ENCODE peak calls at places on chromosomes 2 and 18, in six cellular contexts. Y is spleen, D is K562, X is breast epithelium, Z is HCT116, E is H1. C is an unnamed sample.

GRCh38 chr2:72115361-72116080 is 32.1 kb downstream of the CYP26B1 start:
- DNase-seq in Z (peak), X (peak), E (no peak), Y (no peak), D (no peak), C (peak)

GRCh38 chr18:25737710-25738251 is 352.6 kb downstream of the SS18 start:
- DNase-seq in D (no peak), E (no peak), Z (peak), Y (no peak), X (no peak), C (no peak)

GRCh38 chr2:18932864-18933263 is 343.5 kb upstream of the NT5C1B start:
- DNase-seq in Y (no peak), X (no peak), D (no peak), Z (no peak), E (no peak), C (no peak)

GRCh38 chr18:63882333-63883141 is 5.0 kb upstream of the SERPINB2 start:
- DNase-seq in Z (peak), E (no peak), X (no peak), D (no peak), Y (no peak), C (no peak)

GRCh38 chr2:102439065-102439695 is 16.2 kb downstream of the IL18RAP start:
- DNase-seq in E (no peak), D (no peak), Y (no peak), X (no peak), Z (no peak), C (no peak)

GRCh38 chr2:85996591-85996990 is 107.8 kb upstream of the ST3GAL5 start:
- DNase-seq in Y (peak), Z (no peak), D (peak), E (no peak), X (peak), C (no peak)

GRCh38 chr2:31037058-31037457 is 101.2 kb downstream of the GALNT14 start:
- DNase-seq in E (no peak), Y (no peak), Z (no peak), D (no peak), X (no peak), C (no peak)

GRCh38 chr18:50934545-50935211 is 33.2 kb upstream of the ELAC1 start:
- DNase-seq in X (no peak), Z (no peak), E (no peak), Y (no peak), D (no peak), C (no peak)

GRCh38 chr2:20225294-20226151 is 593 bp upstream of the SDC1 start:
- DNase-seq in Y (peak), D (peak), X (peak), E (peak), Z (peak), C (peak)

GRCh38 chr2:195269220-195269619 is 387.8 kb upstream of the SLC39A10 start:
- DNase-seq in Y (no peak), Z (no peak), E (no peak), X (no peak), D (no peak), C (no peak)

GRCh38 chr2:228181098-228182019 is at the start of gene SPHKAP:
- DNase-seq in Y (peak), E (peak), Z (no peak), D (no peak), X (no peak), C (no peak)

GRCh38 chr18:22822024-22822423 is 111.1 kb upstream of the RBBP8 start:
- DNase-seq in E (no peak), Z (peak), X (no peak), D (no peak), Y (no peak), C (peak)

GRCh38 chr2:127906206-127906926 is 20.6 kb upstream of the AMMECR1L start:
- DNase-seq in E (peak), D (peak), Z (no peak), Y (peak), X (no peak), C (no peak)

GRCh38 chr2:164784376-164784775 is 57.2 kb downstream of the COBLL1 start:
- DNase-seq in Y (no peak), E (no peak), D (no peak), Z (no peak), X (no peak), C (no peak)

GRCh38 chr2:236848467-236848866 is 237.2 kb upstream of the COPS8 start:
- DNase-seq in Z (no peak), E (no peak), Y (no peak), X (no peak), D (no peak), C (no peak)

DNA sequence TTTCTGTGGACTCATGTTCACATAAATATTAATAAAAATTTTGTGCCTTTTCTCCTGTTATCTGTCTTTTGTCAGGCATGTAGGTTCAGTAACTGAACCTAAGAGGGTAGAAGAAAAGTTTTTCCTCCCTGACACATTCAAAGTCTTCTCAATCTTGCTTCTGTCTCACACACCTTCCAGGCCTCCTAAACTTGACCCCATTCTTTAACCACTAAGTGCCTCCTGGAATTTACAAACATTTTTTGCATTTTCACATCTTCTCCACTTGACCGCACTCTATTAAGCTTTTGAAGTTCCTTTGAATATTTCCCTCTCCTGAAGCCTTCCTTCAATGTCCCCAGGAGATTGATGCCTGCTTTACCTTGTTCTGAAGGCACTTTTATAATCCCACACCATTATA is 184.9 kb upstream of the KLHL29 start:
- DNase-seq in X (no peak), Z (no peak), E (no peak), D (no peak), Y (no peak), C (no peak)
- TF ChIP-seq POLR2A in X (no peak), Z (no peak), E (no peak), D (no peak), Y (no peak), C (no peak)

GRCh38 chr2:64228126-64228678 is 84.0 kb upstream of the PELI1 start:
- DNase-seq in Z (peak), Y (peak), X (peak), E (peak), D (peak), C (peak)
- TF ChIP-seq POLR2AphosphoS5 in Z (peak), Y (peak), X (peak), E (peak), D (no peak), C (peak)

DNA sequence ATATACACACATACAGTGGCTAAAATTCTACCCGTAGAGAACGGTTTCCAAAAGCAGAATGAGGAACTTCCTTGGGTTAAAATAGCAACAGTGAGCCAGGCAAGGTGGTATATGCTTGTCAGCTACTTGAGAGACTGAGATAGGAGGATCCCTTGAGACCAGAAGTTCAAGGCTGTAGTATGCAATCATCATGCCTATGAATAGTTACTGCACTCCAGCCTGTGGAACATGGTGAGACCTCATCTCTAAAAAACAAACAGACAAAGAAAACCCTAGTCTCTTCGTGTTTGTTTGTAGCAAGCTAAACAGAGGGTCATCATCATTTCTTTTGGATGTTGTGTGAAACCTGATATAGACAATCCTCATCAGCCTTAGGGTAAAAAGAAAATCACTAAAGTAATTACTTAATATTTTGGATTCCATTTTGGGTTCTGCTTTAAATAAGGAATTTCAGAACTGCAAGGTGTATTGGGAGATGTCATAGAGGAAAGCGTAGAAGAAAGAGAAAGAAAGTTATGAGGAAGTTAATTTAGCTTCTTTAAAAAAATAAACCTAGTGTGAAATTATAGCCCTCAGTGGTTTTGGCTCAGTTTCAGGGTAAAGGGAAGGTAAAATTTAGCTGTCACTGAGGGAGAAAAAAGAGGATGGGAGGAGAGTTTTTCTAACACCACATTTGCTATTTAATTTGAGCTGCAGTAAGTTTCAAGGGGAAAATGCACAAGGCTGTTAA is 46.5 kb downstream of the PLEK start:
- DNase-seq in Z (no peak), X (no peak), D (no peak), E (no peak), Y (no peak), C (no peak)
- TF ChIP-seq POLR2A in Z (no peak), X (no peak), D (no peak), E (no peak), Y (no peak), C (no peak)

GRCh38 chr18:58967643-58968291 is 103.1 kb downstream of the ZNF532 start:
- DNase-seq in Y (no peak), Z (no peak), E (no peak), X (no peak), D (no peak), C (no peak)
- TF ChIP-seq POLR2AphosphoS5 in Y (no peak), Z (no peak), E (no peak), X (no peak), D (no peak), C (no peak)

GRCh38 chr2:239276813-239277193 is 124.0 kb downstream of the HDAC4 start:
- DNase-seq in E (no peak), D (no peak), Z (no peak), Y (peak), X (no peak), C (no peak)

GRCh38 chr2:239274391-239275001 is 126.3 kb downstream of the HDAC4 start:
- DNase-seq in D (peak), Z (peak), E (no peak), Y (peak), X (no peak), C (no peak)

GRCh38 chr2:239275871-239276812 is 124.7 kb downstream of the HDAC4 start:
- DNase-seq in Y (peak), Z (no peak), X (no peak), D (no peak), E (no peak), C (peak)

GRCh38 chr2:239273280-239274234 is 127.3 kb downstream of the HDAC4 start:
- DNase-seq in D (no peak), Z (no peak), X (no peak), E (no peak), Y (peak), C (peak)

GRCh38 chr2:239275037-239275685 is 125.7 kb downstream of the HDAC4 start:
- DNase-seq in Y (peak), E (no peak), Z (peak), D (peak), X (peak), C (peak)
- TF ChIP-seq POLR2A in Y (no peak), E (no peak), Z (no peak), D (no peak), X (no peak), C (no peak)

GRCh38 chr2:30026091-30027055 is 105.0 kb upstream of the ALK start:
- DNase-seq in D (peak), X (peak), Y (no peak), Z (peak), E (peak), C (no peak)
- TF ChIP-seq POLR2AphosphoS5 in D (no peak), X (no peak), Y (no peak), Z (no peak), E (no peak), C (no peak)

GRCh38 chr2:99487906-99488305 is 1.9 kb downstream of the REV1 start:
- DNase-seq in E (no peak), D (no peak), Y (no peak), Z (no peak), X (no peak), C (no peak)

GRCh38 chr2:99488587-99488998 is 1.2 kb downstream of the REV1 start:
- DNase-seq in Y (no peak), Z (no peak), D (peak), E (no peak), X (no peak), C (peak)

GRCh38 chr2:99489758-99490087 is at the start of gene REV1:
- DNase-seq in D (no peak), Z (no peak), X (no peak), Y (no peak), E (no peak), C (no peak)

GRCh38 chr2:99490088-99491065 is 560 bp upstream of the REV1 start:
- DNase-seq in D (peak), Y (peak), X (peak), Z (peak), E (peak), C (peak)

DNA sequence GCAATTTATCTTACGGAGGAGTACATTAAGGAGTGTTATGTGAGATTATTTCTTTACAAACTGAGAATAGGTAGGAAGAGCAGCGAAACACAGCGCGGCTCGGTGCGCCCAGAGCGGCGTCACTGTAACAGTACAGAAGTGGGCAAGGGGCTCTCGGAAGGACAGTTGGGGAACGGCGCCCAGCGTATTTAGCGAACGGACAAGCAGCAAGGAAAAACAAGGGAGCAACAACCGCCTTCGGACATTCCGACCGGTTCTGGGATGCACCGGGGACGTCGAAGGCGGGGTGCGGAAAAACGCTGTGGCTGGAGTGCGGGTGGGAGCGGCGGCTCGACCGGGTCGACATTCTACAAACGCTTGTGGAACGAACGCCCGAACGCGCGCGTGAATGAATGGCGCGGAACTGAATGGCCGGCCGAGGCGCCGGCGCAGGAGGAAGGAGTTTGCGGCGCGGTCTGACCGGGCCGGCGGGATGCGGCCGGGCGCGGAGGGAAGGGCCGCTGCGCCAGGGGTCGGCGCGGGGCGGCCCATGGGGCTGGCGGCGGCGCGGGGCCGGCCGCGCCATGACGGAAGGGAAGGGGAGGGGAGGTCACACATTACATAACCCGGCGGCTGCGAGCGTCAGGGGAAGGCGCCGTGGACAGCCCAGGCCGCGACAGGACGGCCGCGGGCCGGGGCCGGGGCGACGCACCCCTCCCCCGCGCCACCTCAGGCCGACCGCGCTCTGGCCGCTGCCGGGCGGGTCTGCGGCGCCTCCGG is 639 bp downstream of the REV1 start:
- DNase-seq in Y (peak), E (peak), X (peak), D (peak), Z (no peak), C (no peak)
- TF ChIP-seq POLR2A in Y (peak), E (peak), X (no peak), D (peak), Z (no peak), C (no peak)

GRCh38 chr18:73842795-73843394 is 304.7 kb downstream of the FBXO15 start:
- DNase-seq in Y (no peak), D (peak), Z (peak), X (no peak), E (peak), C (no peak)
- TF ChIP-seq POLR2AphosphoS5 in Y (no peak), D (no peak), Z (no peak), X (no peak), E (no peak), C (no peak)